ENCODE peak calls at places on chromosomes 7 and 10, in ten cellular contexts. I is heart right ventricle; O is adrenal gland; R is cardiac muscle cell; A is lung; G is psoas muscle; S is IMR-90; P is CD8-positive, alpha-beta T cell; K is stomach; M is CD4-positive, alpha-beta T cell. E is an unnamed sample. For H3K27me3, the result is how much of the 10 kb centered on the place peaks cover.

GRCh38 chr10:110279062-110279986 is 25.4 kb downstream of the SMNDC1 start:
- DNase-seq in I (peak), O (peak), R (peak), A (no peak), G (peak), S (peak), P (peak), K (peak), M (peak), E (no peak)

GRCh38 chr10:48649349-48649944 is 35.2 kb upstream of the WDFY4 start:
- DNase-seq in I (no peak), O (no peak), R (no peak), A (no peak), G (no peak), S (no peak), P (no peak), K (no peak), M (no peak), E (no peak)

GRCh38 chr7:47601119-47601880 is 19.4 kb upstream of the TNS3 start:
- DNase-seq in I (no peak), O (no peak), R (no peak), A (no peak), G (no peak), S (peak), P (no peak), K (no peak), M (no peak), E (no peak)

GRCh38 chr10:102801496-102801895 is 35.7 kb downstream of the CYP17A1 start:
- DNase-seq in I (no peak), O (peak), R (no peak), A (no peak), G (no peak), S (no peak), P (no peak), K (no peak), M (no peak), E (no peak)

GRCh38 chr10:101143354-101143648 is 12.2 kb downstream of the TLX1 start:
- DNase-seq in I (no peak), O (no peak), R (no peak), A (no peak), G (no peak), S (no peak), P (no peak), K (no peak), M (no peak), E (no peak)

GRCh38 chr7:33739286-33739685 is 166.1 kb upstream of the BMPER start:
- DNase-seq in I (no peak), O (no peak), R (no peak), A (no peak), G (no peak), S (no peak), P (no peak), K (no peak), M (no peak), E (no peak)

GRCh38 chr10:51832652-51833383 is 133.4 kb upstream of the CSTF2T start:
- DNase-seq in I (no peak), O (peak), R (no peak), A (no peak), G (no peak), S (peak), P (no peak), K (no peak), M (no peak), E (no peak)

GRCh38 chr10:77687018-77687417 is 49.4 kb upstream of the KCNMA1 start:
- DNase-seq in I (no peak), O (no peak), R (no peak), A (no peak), G (no peak), S (no peak), P (no peak), K (no peak), M (no peak), E (no peak)

GRCh38 chr10:93746844-93747284 is 10.9 kb upstream of the LGI1 start:
- DNase-seq in I (no peak), O (no peak), R (no peak), A (no peak), G (no peak), S (peak), P (no peak), K (no peak), M (no peak), E (no peak)

GRCh38 chr7:578386-578785 is 58.7 kb upstream of the PDGFA start:
- DNase-seq in I (no peak), O (no peak), R (no peak), A (no peak), G (no peak), S (no peak), P (no peak), K (no peak), M (no peak), E (no peak)

GRCh38 chr10:107561136-107561650 is 396.7 kb upstream of the SORCS1 start:
- DNase-seq in I (no peak), O (no peak), R (no peak), A (no peak), G (no peak), S (no peak), P (no peak), K (no peak), M (no peak), E (no peak)

GRCh38 chr10:18219096-18219495 is 78.9 kb downstream of the CACNB2 start:
- DNase-seq in I (no peak), O (no peak), R (no peak), A (no peak), G (no peak), S (no peak), P (no peak), K (no peak), M (no peak), E (no peak)

GRCh38 chr7:25356534-25357151 is 128.4 kb upstream of the NPVF start:
- DNase-seq in I (no peak), O (no peak), R (no peak), A (no peak), G (no peak), S (no peak), P (no peak), K (no peak), M (no peak), E (no peak)

GRCh38 chr7:88735920-88736319 is 23.6 kb upstream of the ZNF804B start:
- DNase-seq in I (no peak), O (no peak), R (no peak), A (no peak), G (no peak), S (no peak), P (no peak), K (no peak), M (no peak), E (no peak)

GRCh38 chr10:5555881-5556280 is 31.1 kb downstream of the CALML3 start:
- DNase-seq in I (no peak), O (no peak), R (no peak), A (no peak), G (no peak), S (no peak), P (no peak), K (peak), M (no peak), E (no peak)

GRCh38 chr7:30630986-30631385 is 36.3 kb downstream of the GARS1 start:
- DNase-seq in I (no peak), O (no peak), R (no peak), A (no peak), G (no peak), S (no peak), P (no peak), K (no peak), M (no peak), E (no peak)
- TF ChIP-seq CTCF in I (no peak), O (no peak), R (no peak), A (no peak), G (no peak), S (no peak), P (no peak), K (no peak), M (no peak), E (no peak)

GRCh38 chr7:27184342-27185012 is 555 bp downstream of the HOXA11 start:
- DNase-seq in I (no peak), O (peak), R (peak), A (no peak), G (no peak), S (peak), P (no peak), K (peak), M (no peak), E (no peak)
- H3K27me3 ChIP-seq in I (half or more), O (half or more), R (half or more), A (under half), G (under half), S (half or more), P (half or more), K (half or more), M (half or more), E (under half)

GRCh38 chr7:128217972-128218652 is 23.0 kb upstream of the LEP start:
- DNase-seq in I (no peak), O (no peak), R (no peak), A (no peak), G (no peak), S (no peak), P (no peak), K (no peak), M (no peak), E (no peak)
- TF ChIP-seq CTCF in I (no peak), O (no peak), R (peak), A (no peak), G (no peak), S (peak), P (no peak), K (no peak), M (no peak), E (no peak)

GRCh38 chr10:126480648-126481047 is 92.4 kb upstream of the ADAM12 start:
- DNase-seq in I (no peak), O (no peak), R (no peak), A (no peak), G (no peak), S (no peak), P (no peak), K (no peak), M (no peak), E (no peak)
- H3K27me3 ChIP-seq in I (under half), O (under half), R (under half), A (under half), G (under half), S (under half), P (under half), K (under half), M (under half), E (under half)

DNA sequence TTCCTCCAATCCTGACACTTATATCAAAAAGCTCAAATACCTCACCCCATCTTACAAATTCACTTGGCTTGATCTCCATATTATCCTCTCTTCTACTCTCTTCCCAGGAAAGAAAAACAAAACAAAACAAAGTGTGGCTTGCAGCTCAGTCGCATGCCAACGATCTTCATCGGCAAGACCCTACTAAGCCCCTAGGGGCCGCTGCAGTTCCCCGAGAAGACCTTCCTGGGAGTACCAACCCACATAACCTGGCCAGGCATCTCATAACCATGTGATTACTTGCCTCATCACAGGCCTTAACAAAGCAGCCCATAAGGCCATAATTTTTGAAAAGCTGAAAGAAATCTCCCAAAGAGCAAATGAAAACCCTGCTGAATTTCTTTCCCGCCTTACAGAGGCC is 103.7 kb downstream of the ZNF92 start:
- DNase-seq in I (no peak), O (no peak), R (peak), A (no peak), G (no peak), S (peak), P (no peak), K (no peak), M (no peak), E (no peak)
- TF ChIP-seq CTCF in I (no peak), O (no peak), R (peak), A (no peak), G (no peak), S (no peak), P (no peak), K (no peak), M (no peak), E (no peak)

DNA sequence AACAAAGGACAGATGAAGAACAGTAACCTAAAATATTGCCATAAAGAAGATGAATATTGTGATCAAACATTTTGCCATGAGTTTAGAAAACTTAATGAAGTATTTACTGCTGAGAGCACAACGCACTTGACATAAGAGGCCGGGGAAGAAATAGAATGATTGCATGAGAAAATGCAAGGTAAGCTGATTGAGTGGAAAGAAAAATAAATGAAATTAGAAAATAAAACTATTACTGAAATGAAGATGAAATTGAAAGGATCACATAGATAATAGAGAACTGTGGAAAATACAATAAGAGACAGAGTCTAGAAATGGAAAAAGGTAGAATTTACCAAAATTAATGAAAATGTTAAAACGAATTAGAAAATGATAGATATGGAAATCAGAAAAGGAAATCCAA is 10.1 kb downstream of the RAB18 start:
- DNase-seq in I (no peak), O (no peak), R (no peak), A (no peak), G (no peak), S (no peak), P (no peak), K (no peak), M (no peak), E (no peak)
- H3K27me3 ChIP-seq in I (under half), O (under half), R (under half), A (under half), G (under half), S (under half), P (under half), K (under half), M (under half), E (under half)

GRCh38 chr10:113705344-113705878 is 25.7 kb downstream of the CASP7 start:
- DNase-seq in I (no peak), O (no peak), R (no peak), A (no peak), G (no peak), S (no peak), P (no peak), K (no peak), M (no peak), E (no peak)
- TF ChIP-seq CTCF in I (no peak), O (no peak), R (no peak), A (no peak), G (no peak), S (no peak), P (no peak), K (no peak), M (peak), E (no peak)

GRCh38 chr7:26508481-26508880 is 216.8 kb downstream of the SNX10 start:
- DNase-seq in I (no peak), O (no peak), R (no peak), A (no peak), G (no peak), S (no peak), P (no peak), K (no peak), M (no peak), E (no peak)

GRCh38 chr7:26512737-26513136 is 221.1 kb downstream of the SNX10 start:
- DNase-seq in I (no peak), O (no peak), R (no peak), A (no peak), G (no peak), S (no peak), P (no peak), K (no peak), M (no peak), E (no peak)

GRCh38 chr7:26507375-26508068 is 215.9 kb downstream of the SNX10 start:
- DNase-seq in I (no peak), O (no peak), R (no peak), A (no peak), G (no peak), S (no peak), P (no peak), K (no peak), M (no peak), E (no peak)

GRCh38 chr7:26508917-26509316 is 217.3 kb downstream of the SNX10 start:
- DNase-seq in I (no peak), O (no peak), R (no peak), A (no peak), G (no peak), S (no peak), P (no peak), K (no peak), M (no peak), E (no peak)

DNA sequence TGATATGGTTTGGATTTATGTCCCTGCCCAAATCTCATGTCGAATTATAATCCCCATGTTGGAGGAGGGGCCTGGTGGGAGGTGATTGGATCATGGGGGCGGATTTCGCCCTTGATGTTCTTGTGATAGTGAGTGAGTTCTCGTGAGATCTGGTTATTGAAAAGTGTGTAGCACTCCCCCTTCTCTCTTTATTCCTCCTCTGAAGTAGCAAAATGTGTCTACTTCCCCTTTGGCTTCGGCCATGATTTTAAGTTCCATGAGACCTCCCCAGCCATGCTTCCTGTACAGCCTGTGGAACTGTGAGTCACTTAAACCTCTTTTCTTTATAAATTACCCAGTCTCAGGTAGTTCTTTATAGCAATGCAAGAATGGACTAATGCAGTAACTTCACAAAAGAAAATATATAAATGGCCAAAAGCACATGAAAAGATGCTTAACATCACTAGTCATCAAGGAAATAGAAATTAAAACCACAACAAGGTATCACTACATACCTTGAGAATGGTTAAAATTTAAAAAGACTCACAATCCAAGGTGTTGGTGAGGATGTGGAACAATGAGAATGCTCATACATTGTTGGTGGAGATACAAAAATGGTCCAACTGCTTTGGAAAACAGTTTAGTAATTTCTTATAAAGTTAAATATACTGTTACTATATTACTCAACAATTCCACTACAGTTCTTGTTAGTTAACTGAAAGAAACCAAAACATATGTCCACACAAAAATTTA is 218.7 kb downstream of the SNX10 start:
- DNase-seq in I (no peak), O (no peak), R (no peak), A (no peak), G (no peak), S (no peak), P (no peak), K (no peak), M (no peak), E (no peak)
- H3K27me3 ChIP-seq in I (under half), O (under half), R (under half), A (under half), G (under half), S (under half), P (under half), K (under half), M (under half), E (under half)

DNA sequence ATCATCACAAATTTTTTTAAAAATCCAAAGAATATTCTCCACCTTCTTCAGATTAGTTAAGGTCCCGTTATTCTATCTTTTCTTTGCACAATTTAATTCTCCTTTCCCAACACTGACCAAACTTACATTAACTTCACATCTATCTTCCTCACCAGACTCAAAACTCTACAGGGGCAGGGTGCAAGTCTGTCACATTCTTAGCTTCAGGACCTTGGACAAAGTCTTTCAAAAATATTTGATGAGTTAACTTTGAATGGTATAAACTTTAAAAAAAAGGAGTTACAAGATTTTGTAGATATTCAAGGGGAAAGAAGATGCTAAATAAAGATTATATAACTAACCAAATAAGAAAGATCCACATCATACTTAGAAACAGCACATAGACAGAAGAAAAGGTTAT is 132.7 kb downstream of the ZNF438 start:
- DNase-seq in I (no peak), O (no peak), R (no peak), A (no peak), G (no peak), S (no peak), P (no peak), K (no peak), M (no peak), E (no peak)
- TF ChIP-seq CTCF in I (no peak), O (no peak), R (no peak), A (no peak), G (no peak), S (no peak), P (no peak), K (no peak), M (no peak), E (no peak)

DNA sequence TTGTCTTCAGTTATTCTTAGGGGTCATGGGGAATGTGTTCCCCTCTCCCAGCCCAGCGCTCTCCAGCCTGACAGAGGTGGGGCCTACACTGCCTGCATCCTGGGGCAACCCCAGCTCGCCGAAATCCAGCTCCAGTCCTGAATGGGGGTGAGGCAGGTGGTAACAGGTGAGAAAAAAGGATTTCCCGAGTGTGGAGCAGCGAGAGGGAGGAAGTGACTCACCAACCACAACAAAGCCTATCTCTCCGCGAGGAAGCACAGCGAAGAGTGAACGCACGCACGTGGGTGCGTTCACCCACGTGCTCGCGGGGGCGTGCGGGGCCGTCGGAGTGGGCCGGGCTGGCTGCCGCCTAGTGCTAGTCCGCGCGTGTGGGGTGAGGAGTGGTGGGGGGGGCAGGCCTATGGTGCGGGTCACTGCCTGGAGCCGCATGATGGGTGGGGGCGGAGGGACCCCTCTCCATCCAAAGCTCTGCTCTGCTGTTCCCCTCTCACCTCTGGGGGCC is 855 bp upstream of the PALD1 start:
- DNase-seq in I (no peak), O (no peak), R (no peak), A (no peak), G (peak), S (peak), P (peak), K (no peak), M (peak), E (no peak)
- H3K27me3 ChIP-seq in I (under half), O (under half), R (under half), A (under half), G (under half), S (half or more), P (under half), K (under half), M (under half), E (under half)

E was measured in vagina.